ENCODE peak calls at places on chromosomes 2 and 18, in five cellular contexts. V is fibroblast of lung, X is OCI-LY7, O is esophagus muscularis mucosa, P is fibroblast of the aortic adventitia. R is an unnamed sample.

GRCh38 chr2:10002681-10003080 is 40.7 kb upstream of the KLF11 start:
- DNase-seq in X (no peak), O (no peak), V (no peak), P (no peak), R (no peak)

GRCh38 chr2:44495035-44495434 is 133.3 kb downstream of the CAMKMT start:
- DNase-seq in P (no peak), V (no peak), X (no peak), O (no peak), R (no peak)

GRCh38 chr2:84031312-84031711 is 427.8 kb downstream of the SUCLG1 start:
- DNase-seq in X (no peak), O (no peak), V (no peak), P (no peak), R (no peak)

GRCh38 chr2:25035537-25036220 is 6.2 kb upstream of the EFR3B start:
- DNase-seq in P (no peak), O (no peak), V (no peak), X (no peak), R (no peak)

GRCh38 chr2:14557921-14558320 is 74.6 kb upstream of the LRATD1 start:
- DNase-seq in V (no peak), X (no peak), P (no peak), O (no peak), R (no peak)

GRCh38 chr2:8570637-8571036 is 111.2 kb upstream of the ID2 start:
- DNase-seq in X (no peak), V (no peak), O (no peak), P (no peak), R (no peak)

GRCh38 chr18:67520276-67521035 is 3.9 kb upstream of the DSEL start:
- DNase-seq in V (peak; percentile 71), O (no peak), X (no peak), P (peak; percentile 86), R (no peak)

GRCh38 chr2:85705680-85706039 is 11.5 kb downstream of the GNLY start:
- DNase-seq in X (no peak), P (peak; percentile 95), V (peak; percentile 98), O (no peak), R (no peak)

GRCh38 chr2:11102956-11103860 is 52.1 kb upstream of the SLC66A3 start:
- DNase-seq in V (no peak), O (peak; percentile 80), X (no peak), P (no peak), R (peak; percentile 70)

GRCh38 chr2:16058256-16058655 is 117.9 kb downstream of the MYCN start:
- DNase-seq in X (no peak), P (no peak), O (no peak), V (no peak), R (no peak)

GRCh38 chr2:134108124-134108523 is 145.7 kb upstream of the MGAT5 start:
- DNase-seq in O (no peak), V (no peak), X (no peak), P (no peak), R (no peak)

GRCh38 chr2:128693630-128694029 is 375.0 kb upstream of the HS6ST1 start:
- DNase-seq in V (no peak), X (no peak), P (no peak), O (no peak), R (no peak)

GRCh38 chr2:203718087-203718486 is 11.6 kb downstream of the CD28 start:
- DNase-seq in P (no peak), O (no peak), X (peak; percentile 53), V (peak; percentile 13), R (no peak)

GRCh38 chr18:49020621-49021021 is 69.9 kb upstream of the SMAD7 start:
- DNase-seq in X (no peak), O (no peak), V (peak; percentile 32), P (no peak), R (peak; percentile 82)

GRCh38 chr2:201964631-201965206 is 68.9 kb upstream of the FZD7 start:
- DNase-seq in P (no peak), X (no peak), O (no peak), V (peak; percentile 68), R (no peak)

GRCh38 chr2:45627911-45628310 is 16.8 kb upstream of the SRBD1 start:
- DNase-seq in P (peak; percentile 27), V (peak; percentile 73), X (no peak), O (no peak), R (no peak)

GRCh38 chr2:14516844-14517243 is 115.7 kb upstream of the LRATD1 start:
- DNase-seq in V (peak; percentile 96), P (peak; percentile 82), X (no peak), O (no peak), R (no peak)

GRCh38 chr2:112814278-112814677 is 22.3 kb downstream of the IL1B start:
- DNase-seq in O (no peak), V (peak; percentile 28), P (peak; percentile 52), X (no peak), R (no peak)

GRCh38 chr2:233654501-233654900 is 17.2 kb upstream of the UGT1A9 start:
- DNase-seq in X (no peak), V (no peak), O (no peak), P (no peak), R (no peak)
- H3K4me3 ChIP-seq in X (no peak overlapping the region), V (no peak overlapping the region), O (no peak overlapping the region), P (no peak overlapping the region), R (no peak overlapping the region)

GRCh38 chr18:63890226-63890949 is 2.9 kb downstream of the SERPINB2 start:
- DNase-seq in V (no peak), P (no peak), O (no peak), X (no peak), R (no peak)

GRCh38 chr18:63889641-63890040 is 2.1 kb downstream of the SERPINB2 start:
- DNase-seq in V (no peak), O (no peak), P (no peak), X (no peak), R (no peak)

GRCh38 chr18:63890950-63891304 is 3.4 kb downstream of the SERPINB2 start:
- DNase-seq in P (no peak), X (no peak), O (no peak), V (no peak), R (no peak)

GRCh38 chr18:63887424-63887823 is at the start of gene SERPINB2:
- DNase-seq in X (no peak), V (no peak), O (no peak), P (peak; percentile 39), R (no peak)

DNA sequence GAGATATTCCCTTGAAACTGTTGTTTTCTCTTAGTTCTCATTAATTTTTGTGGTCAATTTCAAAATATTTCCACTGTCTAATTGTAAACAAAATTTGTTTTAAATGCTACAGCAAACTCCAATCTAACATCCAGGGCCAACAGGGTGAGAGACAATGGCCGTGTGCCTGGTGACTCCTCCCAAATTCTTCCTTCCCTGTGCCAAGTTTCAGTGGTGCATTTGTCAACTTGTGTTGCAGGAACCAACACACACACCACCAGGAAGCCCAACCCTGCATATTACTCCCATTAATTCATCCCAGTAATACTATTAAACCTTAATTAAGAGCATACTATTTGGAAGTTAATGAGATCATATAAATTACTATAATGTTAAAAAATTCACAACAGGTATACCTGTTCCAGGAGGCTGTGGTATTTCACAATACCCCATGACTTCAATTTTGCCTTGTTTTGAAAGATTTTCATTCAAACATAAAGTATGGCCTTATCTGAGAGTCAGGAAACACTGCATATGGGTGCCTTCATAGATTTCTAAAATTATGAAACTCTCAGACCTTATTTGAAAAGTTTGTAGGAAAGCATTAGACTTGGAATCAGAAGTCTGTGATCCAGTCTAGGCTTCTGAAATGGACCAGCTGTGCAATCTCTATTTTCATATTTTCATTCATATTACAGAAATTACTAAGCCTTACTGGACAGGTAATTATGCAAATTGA is 1.1 kb downstream of the SERPINB2 start:
- DNase-seq in P (peak; percentile 43), O (no peak), X (no peak), V (no peak), R (no peak)
- H3K4me3 ChIP-seq in P (no peak overlapping the region), O (no peak overlapping the region), X (no peak overlapping the region), V (no peak overlapping the region), R (peak overlapping the region; percentile 8)

GRCh38 chr2:233051241-233052149 is 8.6 kb upstream of the INPP5D start:
- DNase-seq in O (no peak), X (no peak), V (peak; percentile 83), P (peak; percentile 94), R (peak; percentile 84)
- H3K4me3 ChIP-seq in O (no peak overlapping the region), X (no peak overlapping the region), V (no peak overlapping the region), P (no peak overlapping the region), R (no peak overlapping the region)

GRCh38 chr2:172098287-172098649 is 4.4 kb downstream of the DLX2 start:
- DNase-seq in O (no peak), X (no peak), V (no peak), P (no peak), R (no peak)

GRCh38 chr2:172097557-172098131 is 5.1 kb downstream of the DLX2 start:
- DNase-seq in O (no peak), X (no peak), V (no peak), P (peak; percentile 12), R (no peak)

GRCh38 chr2:172100080-172101007 is 2.4 kb downstream of the DLX2 start:
- DNase-seq in X (no peak), P (no peak), V (no peak), O (peak; percentile 79), R (no peak)

GRCh38 chr2:172099472-172100079 is 3.1 kb downstream of the DLX2 start:
- DNase-seq in V (no peak), P (no peak), X (no peak), O (no peak), R (no peak)

GRCh38 chr2:172098650-172099471 is 3.8 kb downstream of the DLX2 start:
- DNase-seq in V (peak; percentile 76), X (no peak), P (peak; percentile 59), O (peak; percentile 87), R (no peak)
- H3K4me3 ChIP-seq in V (peak overlapping the region; percentile 42), X (no peak overlapping the region), P (peak overlapping the region; percentile 57), O (peak overlapping the region; percentile 45), R (no peak overlapping the region)

R was measured in vagina.